ENCODE peak calls at places on chromosomes 11 and 22, in five cellular contexts. N is PC-3; S is astrocyte of the spinal cord; H is CD8-positive, alpha-beta memory T cell; J is retinal pigment epithelial cell. V is an unnamed sample.

GRCh38 chr11:101169944-101170343 is 40.3 kb upstream of the PGR start:
- DNase-seq in N (no peak), S (no peak), H (no peak), J (no peak), V (no peak)

GRCh38 chr11:77547863-77548551 is 41.7 kb upstream of the AQP11 start:
- DNase-seq in N (peak), S (peak), H (peak), J (no peak), V (peak)

GRCh38 chr11:66906077-66906929 is 49.4 kb downstream of the LRFN4 start:
- DNase-seq in N (peak), S (no peak), H (no peak), J (no peak), V (no peak)

GRCh38 chr22:44099696-44100095 is 75.6 kb downstream of the PARVB start:
- DNase-seq in N (no peak), S (no peak), H (no peak), J (no peak), V (no peak)

GRCh38 chr11:128686745-128687177 is 7.1 kb upstream of the FLI1 start:
- DNase-seq in N (peak), S (peak), H (peak), J (no peak), V (no peak)

GRCh38 chr11:87445002-87445401 is 407.3 kb downstream of the TMEM135 start:
- DNase-seq in N (peak), S (peak), H (no peak), J (no peak), V (no peak)

GRCh38 chr11:104152941-104153340 is 11.0 kb downstream of the PDGFD start:
- DNase-seq in N (no peak), S (no peak), H (peak), J (no peak), V (no peak)

GRCh38 chr22:17772249-17772962 is 1.9 kb downstream of the BID start:
- DNase-seq in N (peak), S (no peak), H (no peak), J (no peak), V (no peak)

GRCh38 chr11:120524536-120525085 is 13.1 kb downstream of the GRIK4 start:
- DNase-seq in N (no peak), S (no peak), H (no peak), J (no peak), V (no peak)

GRCh38 chr11:107916671-107917241 is 11.5 kb upstream of the RAB39A start:
- DNase-seq in N (peak), S (no peak), H (no peak), J (no peak), V (no peak)

GRCh38 chr11:69007978-69008381 is 5.1 kb downstream of the MRGPRF start:
- DNase-seq in N (no peak), S (no peak), H (no peak), J (no peak), V (no peak)

GRCh38 chr11:125724125-125724524 is 22.0 kb upstream of the PATE1 start:
- DNase-seq in N (peak), S (no peak), H (no peak), J (no peak), V (no peak)

GRCh38 chr22:19287889-19288288 is 3.6 kb downstream of the CLTCL1 start:
- DNase-seq in N (peak), S (peak), H (no peak), J (peak), V (no peak)

GRCh38 chr11:42778193-42778592 is 533.6 kb upstream of the API5 start:
- DNase-seq in N (no peak), S (no peak), H (no peak), J (no peak), V (no peak)

GRCh38 chr22:28600546-28601143 is 79.0 kb downstream of the TTC28 start:
- DNase-seq in N (peak), S (peak), H (peak), J (peak), V (peak)

DNA sequence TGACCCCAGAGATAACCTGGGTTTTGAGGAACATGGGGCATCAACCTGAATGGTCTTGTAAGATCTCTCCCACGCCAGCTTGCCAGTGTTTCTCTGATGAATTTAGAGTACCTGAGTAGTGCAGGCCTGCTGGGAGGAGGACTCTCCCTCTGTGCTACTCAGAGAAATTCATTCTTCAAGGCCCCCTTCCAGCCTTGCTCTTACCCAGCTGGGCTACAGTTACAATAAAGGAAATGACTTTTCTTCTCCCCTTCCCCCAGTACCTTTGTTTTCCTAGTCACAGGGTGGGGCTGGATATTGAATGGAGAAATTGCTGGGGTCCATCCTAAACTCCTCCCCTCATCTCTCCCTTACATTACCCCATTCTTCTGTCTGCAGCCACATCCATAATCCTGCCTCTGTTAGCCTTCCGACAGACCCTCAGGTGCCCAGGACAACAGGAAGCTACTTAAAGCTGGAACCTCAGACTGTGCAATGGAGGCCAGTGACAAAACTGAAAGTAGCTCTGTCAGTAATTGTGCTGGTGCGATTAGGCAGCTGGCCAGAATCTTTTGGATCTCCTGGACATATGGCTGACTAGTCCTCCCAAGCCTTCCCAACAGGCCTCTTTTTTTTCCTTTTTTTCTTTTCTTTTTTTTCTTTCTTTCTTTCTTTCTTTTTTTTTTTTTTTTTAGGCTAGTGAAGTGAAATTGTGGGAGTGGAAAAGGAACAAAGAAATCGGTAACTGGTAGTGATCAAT is 17.5 kb downstream of the LIMK2 start:
- DNase-seq in N (no peak), S (peak), H (no peak), J (no peak), V (no peak)
- H3K4me3 ChIP-seq in N (no peak), S (no peak), H (no peak), J (no peak), V (no peak)

GRCh38 chr22:25070870-25071465 is 118.5 kb downstream of the KIAA1671 start:
- DNase-seq in N (no peak), S (no peak), H (no peak), J (no peak), V (no peak)

GRCh38 chr22:25068701-25069100 is 116.2 kb downstream of the KIAA1671 start:
- DNase-seq in N (no peak), S (no peak), H (peak), J (no peak), V (no peak)

GRCh38 chr22:25069426-25069757 is 116.9 kb downstream of the KIAA1671 start:
- DNase-seq in N (no peak), S (no peak), H (no peak), J (no peak), V (no peak)

GRCh38 chr22:25071720-25072119 is 119.2 kb downstream of the KIAA1671 start:
- DNase-seq in N (no peak), S (no peak), H (no peak), J (no peak), V (no peak)

GRCh38 chr22:25069758-25070461 is 117.4 kb downstream of the KIAA1671 start:
- DNase-seq in N (no peak), S (no peak), H (peak), J (no peak), V (no peak)
- H3K4me3 ChIP-seq in N (no peak), S (no peak), H (peak), J (no peak), V (no peak)

DNA sequence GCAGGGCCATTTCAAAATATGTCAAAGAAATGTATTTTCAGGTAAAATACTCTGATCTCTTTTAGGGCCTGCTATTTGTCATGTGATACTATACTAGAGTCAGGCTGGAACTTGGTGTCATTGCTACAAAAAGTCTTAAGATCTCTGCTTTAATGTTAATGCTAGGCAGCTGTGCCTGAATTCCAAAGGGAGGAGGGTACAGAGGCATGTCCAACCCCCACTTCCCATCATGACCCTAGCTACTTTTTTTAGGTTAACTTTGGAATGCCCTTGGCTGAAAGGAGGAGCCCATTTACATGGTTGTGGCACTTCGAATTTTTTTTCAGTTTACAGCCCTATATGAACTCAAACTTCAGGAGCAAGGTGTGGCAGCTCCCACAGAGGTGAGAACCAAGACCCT is 58.1 kb downstream of the OSBP2 start:
- DNase-seq in N (no peak), S (no peak), H (no peak), J (no peak), V (no peak)
- H3K4me3 ChIP-seq in N (no peak), S (no peak), H (no peak), J (no peak), V (no peak)

DNA sequence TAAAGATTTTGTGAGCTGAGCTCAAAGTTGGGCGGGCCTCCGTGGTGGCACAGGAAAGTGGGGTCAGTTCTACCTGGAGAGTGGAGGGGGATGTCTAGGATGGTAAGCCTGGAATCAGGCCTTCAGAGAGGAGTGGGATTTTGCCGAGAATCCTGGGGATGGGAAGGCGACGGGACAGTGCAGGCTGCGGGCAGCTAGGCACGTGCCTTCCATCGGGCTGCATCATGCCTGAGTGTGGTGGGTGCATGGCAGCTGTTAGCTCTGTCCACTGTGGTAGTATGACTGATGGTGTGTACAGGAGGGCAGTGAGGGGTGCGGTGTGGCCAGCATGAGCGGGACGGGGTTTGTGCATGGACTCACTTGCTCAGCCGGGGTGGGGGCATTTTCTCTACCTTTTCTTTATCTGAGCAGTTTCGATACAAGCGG is 3.6 kb downstream of the SHANK3 start:
- DNase-seq in N (no peak), S (no peak), H (no peak), J (no peak), V (no peak)
- H3K4me3 ChIP-seq in N (no peak), S (no peak), H (no peak), J (no peak), V (no peak)

GRCh38 chr11:65578667-65579066 is 2.8 kb downstream of the EHBP1L1 start:
- DNase-seq in N (no peak), S (no peak), H (no peak), J (no peak), V (no peak)

GRCh38 chr11:65576867-65577755 is 1.3 kb downstream of the EHBP1L1 start:
- DNase-seq in N (peak), S (peak), H (peak), J (no peak), V (no peak)

GRCh38 chr11:65578134-65578533 is 2.3 kb downstream of the EHBP1L1 start:
- DNase-seq in N (no peak), S (no peak), H (no peak), J (no peak), V (no peak)

GRCh38 chr11:65576232-65576866 is 496 bp downstream of the EHBP1L1 start:
- DNase-seq in N (no peak), S (no peak), H (no peak), J (no peak), V (no peak)

GRCh38 chr11:65577756-65578109 is 1.9 kb downstream of the EHBP1L1 start:
- DNase-seq in N (no peak), S (no peak), H (no peak), J (no peak), V (no peak)
- H3K4me3 ChIP-seq in N (peak), S (peak), H (peak), J (peak), V (peak)